ENCODE peak calls at places on chromosomes 3 and 15, in four cellular contexts. S, A, H and X are unnamed samples.

GRCh38 chr3:188947983-188948657 is 223.7 kb upstream of the TPRG1 start:
- DNase-seq in H (peak; percentile 87), A (peak; percentile 99), S (peak; percentile 86), X (no peak)

GRCh38 chr15:101000271-101000681 is 81.1 kb downstream of the LRRK1 start:
- DNase-seq in H (no peak), S (no peak), A (peak; percentile 42), X (no peak)

GRCh38 chr3:106688463-106688862 is 688.8 kb upstream of the CCDC54 start:
- DNase-seq in H (no peak), A (no peak), S (peak; percentile 36), X (no peak)

GRCh38 chr15:58442122-58442521 is 10.3 kb downstream of the LIPC start:
- DNase-seq in H (no peak), S (no peak), A (no peak), X (no peak)

GRCh38 chr15:74613953-74614743 is 1.5 kb upstream of the CLK3 start:
- DNase-seq in H (peak; percentile 46), S (no peak), A (no peak), X (no peak)

GRCh38 chr3:82643948-82644347 is 882.5 kb upstream of the GBE1 start:
- DNase-seq in S (peak; percentile 41), A (no peak), H (no peak), X (no peak)

GRCh38 chr3:140521751-140522445 is 156.0 kb upstream of the TRIM42 start:
- DNase-seq in H (no peak), S (no peak), A (no peak), X (no peak)

GRCh38 chr3:45261333-45262110 is 35.4 kb upstream of the TMEM158 start:
- DNase-seq in A (no peak), S (no peak), H (no peak), X (no peak)

GRCh38 chr3:37096292-37096691 is 78.1 kb downstream of the LRRFIP2 start:
- DNase-seq in S (no peak), A (no peak), H (no peak), X (no peak)

GRCh38 chr15:58988011-58988785 is 735 bp downstream of the RNF111 start:
- DNase-seq in H (peak; percentile 86), A (peak; percentile 61), S (peak; percentile 70), X (peak; percentile 75)

GRCh38 chr3:7630351-7630911 is 769.5 kb downstream of the GRM7 start:
- DNase-seq in S (no peak), H (no peak), A (no peak), X (no peak)

GRCh38 chr3:81435050-81435449 is 326.4 kb downstream of the GBE1 start:
- DNase-seq in A (no peak), H (no peak), S (no peak), X (no peak)

GRCh38 chr15:68984589-68984988 is 29.9 kb upstream of the NOX5 start:
- DNase-seq in A (no peak), S (no peak), H (no peak), X (no peak)

GRCh38 chr3:129001817-129002572 is 891 bp downstream of the EFCC1 start:
- DNase-seq in S (no peak), A (no peak), H (no peak), X (no peak)

GRCh38 chr3:124235446-124235845 is 243.5 kb upstream of the ROPN1 start:
- DNase-seq in A (no peak), S (no peak), H (no peak), X (no peak)

GRCh38 chr15:49741721-49742120 is 120.9 kb downstream of the DTWD1 start:
- DNase-seq in A (no peak), H (peak; percentile 73), S (no peak), X (no peak)

GRCh38 chr3:38634133-38634532 is 15.4 kb downstream of the SCN5A start:
- DNase-seq in H (no peak), A (peak; percentile 71), S (peak; percentile 26), X (no peak)

GRCh38 chr3:111850481-111850880 is 8.6 kb upstream of the PHLDB2 start:
- DNase-seq in H (no peak), S (no peak), A (no peak), X (no peak)

GRCh38 chr3:149480326-149481017 is 6.0 kb downstream of the TM4SF4 start:
- DNase-seq in H (peak; percentile 65), A (peak; percentile 88), S (peak; percentile 97), X (peak; percentile 83)

GRCh38 chr15:38216763-38217162 is 35.9 kb upstream of the SPRED1 start:
- DNase-seq in A (no peak), H (no peak), S (no peak), X (no peak)

GRCh38 chr3:31196881-31197364 is 302.5 kb upstream of the GADL1 start:
- DNase-seq in A (peak; percentile 65), H (no peak), S (no peak), X (no peak)

GRCh38 chr3:188491276-188491687 is 337.3 kb downstream of the LPP start:
- DNase-seq in S (no peak), A (no peak), H (no peak), X (no peak)

GRCh38 chr3:156135921-156136655 is 15.7 kb downstream of the KCNAB1 start:
- DNase-seq in A (no peak), S (peak; percentile 19), H (no peak), X (no peak)

GRCh38 chr3:149542375-149543312 is 68.1 kb downstream of the TM4SF4 start:
- DNase-seq in A (no peak), H (no peak), S (peak; percentile 74), X (no peak)

GRCh38 chr15:67059127-67059553 is 6.3 kb upstream of the SMAD3 start:
- DNase-seq in H (peak; percentile 76), S (no peak), A (no peak), X (no peak)

GRCh38 chr3:138846350-138846756 is 11.6 kb upstream of the PIK3CB start:
- DNase-seq in S (no peak), A (no peak), H (no peak), X (no peak)

GRCh38 chr15:89203705-89204273 is 17.6 kb downstream of the RLBP1 start:
- DNase-seq in S (no peak), A (no peak), H (no peak), X (no peak)

GRCh38 chr15:44035781-44036699 is 159.0 kb downstream of the FRMD5 start:
- DNase-seq in H (no peak), S (no peak), A (no peak), X (no peak)

GRCh38 chr3:19885468-19885867 is 48.5 kb downstream of the EFHB start:
- DNase-seq in A (no peak), S (peak; percentile 5), H (no peak), X (peak; percentile 50)

GRCh38 chr15:48984021-48984420 is 20.3 kb upstream of the SHC4 start:
- DNase-seq in H (no peak), A (no peak), S (no peak), X (no peak)

GRCh38 chr3:183006396-183007002 is 26.2 kb upstream of the DCUN1D1 start:
- DNase-seq in A (no peak), H (no peak), S (no peak), X (no peak)

GRCh38 chr3:10620833-10621082 is 115.4 kb upstream of the ATP2B2 start:
- DNase-seq in H (no peak), S (no peak), A (no peak), X (no peak)

GRCh38 chr15:89496155-89497098 is at the start of gene RHCG:
- DNase-seq in H (no peak), A (no peak), S (peak; percentile 83), X (peak; percentile 43)

GRCh38 chr15:65752151-65752700 is 39.9 kb downstream of the DENND4A start:
- DNase-seq in S (no peak), H (no peak), A (no peak), X (no peak)
- TF ChIP-seq CTCF in S (no peak), H (no peak), A (no peak), X (no peak)

DNA sequence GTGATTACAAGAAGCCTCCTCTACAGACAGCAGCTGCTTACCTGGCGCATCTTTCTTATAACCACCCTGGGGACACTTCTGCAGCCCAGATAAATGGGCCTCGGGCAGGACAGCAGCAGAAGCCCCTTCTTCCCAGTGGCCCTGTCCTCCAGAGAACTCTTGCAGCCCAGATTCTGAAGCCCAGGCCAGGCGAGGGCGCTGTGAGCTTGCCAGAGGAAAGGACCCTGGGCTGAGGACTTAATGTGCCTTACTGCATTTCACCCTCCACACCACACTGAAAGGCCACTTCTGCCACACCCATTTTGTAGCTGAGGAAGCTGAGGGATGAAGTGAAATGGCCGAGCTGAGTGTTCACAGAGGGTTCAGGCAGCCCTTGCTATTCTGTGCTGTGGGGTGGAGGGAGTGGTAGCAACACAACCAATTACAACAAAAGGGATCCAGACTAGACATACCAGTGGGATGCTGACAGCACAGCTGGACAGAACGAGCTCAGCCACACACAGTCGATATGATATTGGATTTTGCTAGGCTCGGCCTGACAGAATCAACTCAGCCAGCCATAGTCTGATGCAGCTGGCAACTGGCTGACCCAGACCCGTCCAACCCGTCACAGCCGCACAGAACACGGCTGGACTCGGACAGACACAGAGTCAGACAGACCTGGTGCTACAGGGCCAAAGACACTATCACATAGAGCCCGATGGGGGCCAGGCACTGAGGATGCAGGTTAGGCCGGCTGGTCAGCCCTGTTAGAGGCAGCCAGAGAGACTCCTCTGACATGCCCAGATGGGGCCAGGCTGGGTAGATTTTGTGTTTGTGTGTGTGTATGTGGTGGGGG is 7.3 kb downstream of the ACOX2 start:
- DNase-seq in A (peak; percentile 58), H (no peak), S (peak; percentile 15), X (peak; percentile 34)
- TF ChIP-seq CTCF in A (no peak), H (no peak), S (no peak), X (peak; percentile 52)

GRCh38 chr15:94040523-94041248 is 190.7 kb upstream of the MCTP2 start:
- DNase-seq in A (no peak), S (no peak), H (no peak), X (no peak)
- TF ChIP-seq CTCF in A (no peak), S (no peak), H (no peak), X (no peak)

GRCh38 chr15:76333720-76334437 is 2.7 kb upstream of the ISL2 start:
- DNase-seq in H (no peak), S (peak; percentile 50), A (no peak), X (no peak)
- TF ChIP-seq CTCF in H (no peak), S (peak; percentile 16), A (no peak), X (peak; percentile 64)

GRCh38 chr3:50675179-50676030 is 678 bp downstream of the DOCK3 start:
- DNase-seq in H (no peak), S (peak; percentile 63), A (peak; percentile 38), X (peak; percentile 39)
- TF ChIP-seq CTCF in H (no peak), S (peak; percentile 55), A (no peak), X (peak; percentile 23)

GRCh38 chr3:186264608-186265400 is 97.2 kb downstream of the DGKG start:
- DNase-seq in A (no peak), S (no peak), H (no peak), X (no peak)
- TF ChIP-seq CTCF in A (no peak), S (no peak), H (no peak), X (no peak)

DNA sequence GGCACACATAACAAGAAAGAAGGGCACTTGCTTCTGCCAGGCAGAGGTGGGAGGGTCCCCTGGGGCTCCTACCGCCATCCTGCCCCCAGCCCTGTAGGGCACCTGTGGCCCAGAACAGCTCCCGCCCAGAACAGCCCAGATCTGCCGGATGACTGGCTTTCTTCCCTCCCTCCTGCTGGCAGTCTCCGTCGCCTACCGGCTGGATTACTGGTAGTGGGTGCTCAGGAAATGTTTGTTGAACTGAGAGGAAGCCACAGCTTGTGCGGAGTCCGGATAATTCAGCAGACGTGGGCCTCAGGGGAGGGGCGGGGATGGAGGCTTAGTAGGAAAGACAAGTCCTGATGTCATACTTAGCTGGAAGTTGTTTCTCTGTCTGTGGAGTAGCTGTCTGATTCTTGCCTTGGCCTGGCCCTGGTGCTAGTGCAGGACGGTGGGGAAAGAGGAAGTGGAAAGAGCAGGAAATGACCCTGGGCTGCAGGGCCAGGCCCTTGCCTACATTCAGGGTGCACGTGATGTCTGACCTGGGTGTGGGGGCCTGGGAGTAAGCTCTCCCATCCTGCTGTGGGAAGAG is 6.7 kb downstream of the CCDC9B start:
- DNase-seq in A (peak; percentile 81), S (no peak), H (peak; percentile 74), X (peak; percentile 61)
- TF ChIP-seq CTCF in A (no peak), S (no peak), H (no peak), X (no peak)

GRCh38 chr15:79675982-79676381 is 220.8 kb downstream of the MTHFS start:
- DNase-seq in H (no peak), A (no peak), S (no peak), X (no peak)
- TF ChIP-seq CTCF in H (no peak), A (no peak), S (no peak), X (no peak)